ENCODE peak calls at places on chromosome 13, in nine cellular contexts. H, J, F, L, R, D, Y, I and Z are unnamed samples.

GRCh38 chr13:49625392-49626137 is 2.7 kb upstream of the ARL11 start:
- DNase-seq in H (no peak), J (no peak), F (no peak), L (no peak), R (peak), D (no peak), Y (no peak), I (peak), Z (peak)

GRCh38 chr13:37492741-37493514 is 105.6 kb downstream of the POSTN start:
- DNase-seq in H (no peak), J (no peak), F (no peak), L (no peak), R (no peak), D (no peak), Y (no peak), I (no peak), Z (no peak)

GRCh38 chr13:30798776-30799625 is 63.7 kb downstream of the ALOX5AP start:
- DNase-seq in H (no peak), J (no peak), F (peak), L (no peak), R (no peak), D (no peak), Y (no peak), I (peak), Z (no peak)

GRCh38 chr13:24216176-24216575 is 55.7 kb downstream of the SPATA13 start:
- DNase-seq in H (no peak), J (no peak), F (no peak), L (no peak), R (no peak), D (no peak), Y (no peak), I (no peak), Z (no peak)

GRCh38 chr13:24127116-24127631 is 33.3 kb upstream of the SPATA13 start:
- DNase-seq in H (no peak), J (no peak), F (no peak), L (no peak), R (peak), D (no peak), Y (no peak), I (no peak), Z (no peak)

GRCh38 chr13:20157387-20157786 is 3.5 kb downstream of the GJA3 start:
- DNase-seq in H (no peak), J (no peak), F (no peak), L (no peak), R (no peak), D (no peak), Y (no peak), I (no peak), Z (no peak)

GRCh38 chr13:95479706-95480105 is 72.8 kb upstream of the CLDN10 start:
- DNase-seq in H (no peak), J (peak), F (no peak), L (no peak), R (no peak), D (no peak), Y (no peak), I (no peak), Z (no peak)

GRCh38 chr13:26377038-26377437 is 123.1 kb downstream of the CDK8 start:
- DNase-seq in H (peak), J (peak), F (peak), L (peak), R (no peak), D (no peak), Y (no peak), I (peak), Z (no peak)

GRCh38 chr13:77207943-77208342 is 119.0 kb downstream of the MYCBP2 start:
- DNase-seq in H (no peak), J (no peak), F (peak), L (no peak), R (no peak), D (no peak), Y (no peak), I (no peak), Z (no peak)

GRCh38 chr13:37443538-37443937 is 155.0 kb downstream of the POSTN start:
- DNase-seq in H (no peak), J (no peak), F (no peak), L (no peak), R (no peak), D (no peak), Y (no peak), I (no peak), Z (no peak)

GRCh38 chr13:91056746-91057145 is 290.7 kb upstream of the MIR17HG start:
- DNase-seq in H (no peak), J (no peak), F (no peak), L (no peak), R (no peak), D (no peak), Y (no peak), I (no peak), Z (no peak)

GRCh38 chr13:31433201-31433600 is 233.4 kb downstream of the B3GLCT start:
- DNase-seq in H (no peak), J (no peak), F (no peak), L (no peak), R (no peak), D (no peak), Y (no peak), I (no peak), Z (no peak)

GRCh38 chr13:98223741-98224140 is 46.7 kb upstream of the RNF113B start:
- DNase-seq in H (no peak), J (no peak), F (no peak), L (no peak), R (no peak), D (no peak), Y (no peak), I (no peak), Z (no peak)
- TF ChIP-seq POLR2AphosphoS5 in H (no peak), J (no peak), F (no peak), L (no peak), R (no peak), D (no peak), Y (no peak), I (no peak), Z (no peak)

DNA sequence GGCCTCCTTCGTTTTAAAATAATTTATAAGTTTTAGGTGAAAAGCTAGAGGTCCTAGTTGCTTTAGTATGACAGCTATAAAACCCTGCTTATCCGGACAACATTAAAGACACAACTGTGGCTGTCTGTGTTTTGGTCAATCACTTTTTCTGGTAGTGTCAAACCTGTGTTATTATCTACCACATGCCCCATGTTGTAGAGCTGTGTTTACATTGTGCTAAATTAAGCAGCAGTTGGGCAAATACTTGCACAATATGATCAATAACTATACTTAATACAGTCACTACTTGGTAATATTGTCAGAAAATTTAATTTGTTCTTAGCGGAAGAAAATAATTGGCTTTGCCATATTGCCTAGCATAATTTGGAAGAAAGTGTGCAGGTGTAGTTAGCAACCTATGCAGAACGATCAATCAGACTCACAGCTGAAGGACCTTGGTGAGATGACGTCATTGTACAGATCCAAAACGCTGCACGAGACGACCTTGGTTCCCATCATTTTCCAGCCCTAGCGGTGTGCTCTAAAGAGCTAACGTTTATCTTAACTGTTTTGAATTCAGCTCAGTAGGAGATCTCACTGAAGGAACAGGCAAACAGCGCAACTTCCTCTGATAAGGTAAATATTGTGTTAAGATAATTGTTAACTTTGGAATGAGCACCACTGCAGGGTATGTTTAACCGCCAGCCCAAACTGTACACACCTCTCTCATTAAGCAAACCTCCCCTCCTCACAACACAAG is 476.6 kb downstream of the IRS2 start:
- DNase-seq in H (no peak), J (no peak), F (no peak), L (no peak), R (no peak), D (no peak), Y (no peak), I (peak), Z (no peak)
- TF ChIP-seq POLR2AphosphoS5 in H (no peak), J (no peak), F (no peak), L (no peak), R (no peak), D (no peak), Y (no peak), I (no peak), Z (no peak)

GRCh38 chr13:33918199-33918932 is 100.4 kb downstream of the RFC3 start:
- DNase-seq in H (no peak), J (no peak), F (no peak), L (no peak), R (no peak), D (peak), Y (no peak), I (no peak), Z (peak)
- TF ChIP-seq POLR2AphosphoS5 in H (no peak), J (no peak), F (no peak), L (no peak), R (no peak), D (no peak), Y (no peak), I (no peak), Z (no peak)

DNA sequence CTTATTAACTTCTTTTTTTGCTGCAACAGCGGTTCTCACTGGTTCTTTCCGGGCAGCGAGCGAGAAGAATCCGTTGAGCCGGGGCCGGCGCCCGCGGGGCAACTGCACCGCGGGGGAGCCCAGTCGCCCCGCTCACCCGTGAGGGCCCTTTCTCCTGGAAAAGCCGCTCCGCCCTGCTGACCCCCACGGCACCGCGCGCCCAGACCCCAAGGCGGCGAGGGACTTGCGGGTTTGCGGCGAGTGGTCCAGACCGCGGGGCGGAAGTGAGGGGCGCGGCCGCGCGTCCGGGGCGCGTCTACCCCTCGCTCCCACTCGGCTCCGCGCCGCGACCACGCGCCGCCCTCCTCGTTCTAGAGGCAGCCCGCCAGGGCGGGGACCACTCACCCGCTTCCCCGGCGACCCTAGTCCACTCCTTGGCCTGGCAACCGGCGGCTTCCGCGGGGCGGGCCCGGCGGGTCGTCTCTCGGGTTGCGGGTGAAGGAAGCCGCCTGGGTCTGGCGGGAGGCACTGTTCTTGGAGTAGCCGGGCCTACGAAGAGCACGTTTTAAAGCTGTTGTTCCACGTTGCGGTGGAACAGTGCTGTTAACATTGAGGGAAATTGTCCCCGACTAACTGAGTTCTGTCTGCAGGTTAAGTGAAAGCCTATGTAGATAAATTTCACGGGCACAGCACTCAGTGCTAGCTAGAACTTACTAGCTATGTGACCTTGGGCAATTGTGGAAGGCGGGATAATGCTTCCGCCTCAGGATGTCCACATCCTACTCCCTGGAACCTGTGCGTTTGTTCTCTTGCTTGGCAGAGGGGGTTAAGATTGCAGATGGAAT is at the start of gene NEK3:
- DNase-seq in H (peak), J (peak), F (peak), L (peak), R (peak), D (peak), Y (peak), I (peak), Z (peak)
- TF ChIP-seq POLR2AphosphoS5 in H (peak), J (peak), F (peak), L (peak), R (peak), D (no peak), Y (no peak), I (peak), Z (peak)